ENCODE peak calls at places on chromosomes 5 and 9, in six cellular contexts. C is Peyer's patch, E is heart right ventricle, H is pancreas, R is GM12865, Z is cardiac fibroblast. K is an unnamed sample.
A peak's percentile ranks its signal among the peaks of the same experiment; 100 is the strongest.

GRCh38 chr9:128275198-128276007 is at the start of gene GOLGA2:
- DNase-seq in C (no peak), E (no peak), H (no peak), R (peak; percentile 33), Z (peak; percentile 59), K (no peak)

GRCh38 chr5:84028093-84028492 is 307.4 kb upstream of the HAPLN1 start:
- DNase-seq in C (no peak), E (no peak), H (no peak), R (no peak), Z (peak; percentile 86), K (no peak)

GRCh38 chr5:850511-851006 is at the start of gene ZDHHC11:
- DNase-seq in C (no peak), E (peak; percentile 75), H (no peak), R (no peak), Z (no peak), K (peak; percentile 10)

GRCh38 chr9:126805546-126806262 is 864 bp downstream of the ZBTB43 start:
- DNase-seq in C (peak; percentile 45), E (peak; percentile 56), H (peak; percentile 56), R (peak; percentile 90), Z (peak; percentile 83), K (peak; percentile 39)

GRCh38 chr5:42621662-42622061 is 135.0 kb upstream of the CCDC152 start:
- DNase-seq in C (no peak), E (no peak), H (no peak), R (no peak), Z (no peak), K (no peak)

GRCh38 chr9:107684224-107684623 is 194.7 kb upstream of the KLF4 start:
- DNase-seq in C (no peak), E (no peak), H (no peak), R (no peak), Z (peak; percentile 57), K (no peak)

GRCh38 chr9:35380619-35381018 is 109.3 kb upstream of the RUSC2 start:
- DNase-seq in C (no peak), E (no peak), H (no peak), R (no peak), Z (no peak), K (no peak)

GRCh38 chr5:2701592-2701991 is 49.9 kb downstream of the IRX2 start:
- DNase-seq in C (no peak), E (no peak), H (no peak), R (no peak), Z (no peak), K (no peak)

GRCh38 chr5:59711316-59711715 is 182.2 kb downstream of the PDE4D start:
- DNase-seq in C (no peak), E (no peak), H (no peak), R (no peak), Z (no peak), K (no peak)

GRCh38 chr5:102483736-102484135 is 15.1 kb downstream of the SLCO6A1 start:
- DNase-seq in C (no peak), E (no peak), H (no peak), R (peak; percentile 3), Z (peak; percentile 62), K (no peak)

GRCh38 chr5:8908055-8908683 is 637.7 kb downstream of the SEMA5A start:
- DNase-seq in C (no peak), E (no peak), H (peak; percentile 47), R (peak; percentile 57), Z (peak; percentile 53), K (no peak)

GRCh38 chr9:79236466-79236865 is 335.3 kb upstream of the TLE4 start:
- DNase-seq in C (no peak), E (no peak), H (no peak), R (no peak), Z (no peak), K (no peak)

GRCh38 chr5:149227168-149227826 is 44.4 kb upstream of the AFAP1L1 start:
- DNase-seq in C (no peak), E (no peak), H (no peak), R (no peak), Z (peak; percentile 65), K (no peak)

GRCh38 chr5:16557477-16557876 is 59.3 kb downstream of the RETREG1 start:
- DNase-seq in C (no peak), E (no peak), H (no peak), R (no peak), Z (no peak), K (no peak)

GRCh38 chr5:170411100-170411499 is 21.9 kb upstream of the KCNMB1 start:
- DNase-seq in C (no peak), E (no peak), H (no peak), R (peak; percentile 44), Z (no peak), K (no peak)

GRCh38 chr9:114163517-114163924 is 8.2 kb downstream of the COL27A1 start:
- DNase-seq in C (no peak), E (peak; percentile 54), H (peak; percentile 61), R (no peak), Z (peak; percentile 51), K (no peak)

GRCh38 chr5:1659100-1660036 is 135.6 kb upstream of the LPCAT1 start:
- DNase-seq in C (peak; percentile 6), E (no peak), H (peak; percentile 5), R (no peak), Z (no peak), K (no peak)

GRCh38 chr9:29555452-29555851 is 1982.2 kb upstream of the C9orf72 start:
- DNase-seq in C (no peak), E (no peak), H (no peak), R (no peak), Z (no peak), K (no peak)

GRCh38 chr5:132296412-132297001 is 2.3 kb downstream of the SLC22A4 start:
- DNase-seq in C (no peak), E (no peak), H (no peak), R (no peak), Z (peak; percentile 81), K (no peak)

GRCh38 chr9:134150557-134151214 is 13.7 kb downstream of the RNU6ATAC start:
- DNase-seq in C (no peak), E (no peak), H (no peak), R (no peak), Z (no peak), K (no peak)

GRCh38 chr5:160287378-160288051 is 24.8 kb downstream of the CCNJL start:
- DNase-seq in C (no peak), E (peak; percentile 82), H (peak; percentile 61), R (no peak), Z (no peak), K (no peak)

GRCh38 chr9:118578467-118578866 is 790.8 kb downstream of the BRINP1 start:
- DNase-seq in C (no peak), E (no peak), H (no peak), R (no peak), Z (peak; percentile 90), K (no peak)

GRCh38 chr9:99085949-99086948 is 18.7 kb upstream of the TGFBR1 start:
- DNase-seq in C (no peak), E (no peak), H (no peak), R (no peak), Z (peak; percentile 74), K (no peak)

GRCh38 chr5:118705931-118706330 is 282.4 kb downstream of the DTWD2 start:
- DNase-seq in C (no peak), E (no peak), H (no peak), R (no peak), Z (no peak), K (no peak)

GRCh38 chr5:32217886-32218396 is 43.8 kb upstream of the GOLPH3 start:
- DNase-seq in C (no peak), E (no peak), H (no peak), R (peak; percentile 50), Z (peak; percentile 33), K (no peak)

GRCh38 chr5:39256472-39256871 is 37.1 kb upstream of the FYB1 start:
- DNase-seq in C (no peak), E (no peak), H (no peak), R (peak; percentile 71), Z (peak; percentile 93), K (no peak)

DNA sequence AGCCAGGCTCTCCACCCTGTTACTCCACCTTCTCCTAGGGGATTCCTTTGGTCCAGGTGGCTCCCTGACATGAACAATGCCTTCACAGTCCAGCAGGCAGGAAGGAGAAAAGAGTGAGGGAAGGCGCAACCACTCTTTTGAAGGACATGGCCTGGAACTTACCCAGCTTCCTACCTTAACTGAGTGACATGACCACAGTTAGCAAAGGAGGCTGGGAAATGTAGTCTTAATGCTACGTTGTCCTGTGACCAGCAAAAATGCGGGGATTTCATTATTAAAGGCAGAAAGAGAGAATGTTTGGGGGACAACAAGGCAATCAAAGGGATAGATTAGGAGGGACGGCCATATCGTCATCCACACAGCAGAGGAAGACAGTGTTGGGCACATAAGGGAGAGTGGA is 100.3 kb upstream of the ERCC6L2 start:
- DNase-seq in C (no peak), E (no peak), H (no peak), R (no peak), Z (no peak), K (no peak)
- TF ChIP-seq CTCF in C (no peak), E (no peak), H (no peak), R (no peak), Z (no peak), K (no peak)

GRCh38 chr9:90964101-90965020 is 162.7 kb downstream of the SYK start:
- DNase-seq in C (peak; percentile 55), E (no peak), H (peak; percentile 29), R (peak; percentile 70), Z (peak; percentile 53), K (no peak)
- TF ChIP-seq CTCF in C (peak; percentile 7), E (no peak), H (no peak), R (peak; percentile 27), Z (peak; percentile 41), K (no peak)

GRCh38 chr5:172086312-172086975 is 80.0 kb upstream of the FBXW11 start:
- DNase-seq in C (no peak), E (no peak), H (no peak), R (peak; percentile 34), Z (no peak), K (no peak)
- TF ChIP-seq CTCF in C (no peak), E (no peak), H (no peak), R (no peak), Z (no peak), K (no peak)

DNA sequence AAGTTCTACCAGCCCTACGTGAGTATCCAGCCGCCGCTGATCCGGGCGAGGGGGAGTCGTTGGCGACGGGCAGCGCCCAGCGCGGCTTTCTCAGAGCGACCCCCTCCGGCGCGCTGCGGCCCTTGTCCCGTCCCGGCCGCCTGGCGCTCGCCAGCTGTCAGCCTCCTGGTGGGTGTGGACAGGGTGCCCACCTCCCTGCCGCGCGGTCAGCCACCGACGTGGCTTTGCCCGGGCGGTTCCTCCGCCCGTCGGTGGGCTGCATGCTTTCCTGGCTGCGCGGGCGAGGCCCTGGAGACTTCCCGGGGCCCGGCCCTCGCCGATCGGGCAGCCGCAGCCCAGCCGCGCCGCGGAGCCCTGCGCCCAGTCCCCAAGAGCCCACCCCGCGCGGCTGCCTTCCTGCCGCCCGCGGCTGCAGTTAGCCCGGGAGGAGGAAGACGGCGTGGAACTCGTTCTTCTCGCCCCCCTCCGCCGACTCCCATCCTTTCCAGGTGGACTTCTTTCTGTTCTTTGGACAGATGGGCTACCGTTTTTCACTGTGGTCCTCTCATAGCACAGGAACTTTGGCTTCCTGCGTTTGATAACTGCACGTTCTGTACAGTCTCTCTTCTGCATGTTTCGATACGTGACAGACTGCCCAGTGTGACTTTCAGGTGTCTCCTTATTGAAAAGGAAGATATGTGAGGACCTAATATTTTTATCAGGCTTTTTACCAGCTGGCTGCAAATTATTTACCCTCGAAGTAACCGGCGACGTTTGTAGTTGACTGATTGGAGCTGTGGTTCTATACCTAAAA is 550 bp downstream of the AP3S1 start:
- DNase-seq in C (peak; percentile 37), E (no peak), H (no peak), R (peak; percentile 54), Z (no peak), K (no peak)
- TF ChIP-seq CTCF in C (no peak), E (peak; percentile 47), H (no peak), R (no peak), Z (no peak), K (no peak)

K was measured in activated B cell treated with CpG ODN at 0.5 μM for 24 hours.